ENCODE peak calls at places on chromosomes 11 and 22, in four cellular contexts. One of them, this sample, is unnamed.

GRCh38 chr22:36365020-36365411 is 22.8 kb downstream of the MYH9 start:
- DNase-seq in sigmoid colon: peak
- DNase-seq in thyroid gland: peak
- DNase-seq in fibroblast of mammary gland: peak
- DNase-seq in this sample: peak

GRCh38 chr22:43740587-43741270 is 71.4 kb downstream of the EFCAB6 start:
- DNase-seq in sigmoid colon: no peak
- DNase-seq in thyroid gland: no peak
- DNase-seq in fibroblast of mammary gland: no peak
- DNase-seq in this sample: no peak

GRCh38 chr11:27087425-27087824 is 46.8 kb downstream of the BBOX1 start:
- DNase-seq in sigmoid colon: no peak
- DNase-seq in thyroid gland: no peak
- DNase-seq in fibroblast of mammary gland: no peak
- DNase-seq in this sample: no peak

GRCh38 chr11:120526241-120526640 is 14.7 kb downstream of the GRIK4 start:
- DNase-seq in sigmoid colon: no peak
- DNase-seq in thyroid gland: no peak
- DNase-seq in fibroblast of mammary gland: no peak
- DNase-seq in this sample: no peak

GRCh38 chr11:108221981-108222685 is at the start of gene NPAT:
- DNase-seq in sigmoid colon: no peak
- DNase-seq in thyroid gland: no peak
- DNase-seq in fibroblast of mammary gland: no peak
- DNase-seq in this sample: no peak

GRCh38 chr22:31609716-31610115 is 52.3 kb downstream of the PISD start:
- DNase-seq in sigmoid colon: peak
- DNase-seq in thyroid gland: no peak
- DNase-seq in fibroblast of mammary gland: no peak
- DNase-seq in this sample: no peak

GRCh38 chr11:2287102-2287501 is 14.6 kb downstream of the C11orf21 start:
- DNase-seq in sigmoid colon: peak
- DNase-seq in thyroid gland: no peak
- DNase-seq in fibroblast of mammary gland: no peak
- DNase-seq in this sample: no peak

GRCh38 chr11:43543313-43543712 is 137.2 kb upstream of the HSD17B12 start:
- DNase-seq in sigmoid colon: no peak
- DNase-seq in thyroid gland: no peak
- DNase-seq in fibroblast of mammary gland: no peak
- DNase-seq in this sample: no peak

GRCh38 chr11:36214484-36214883 is 74.7 kb downstream of the COMMD9 start:
- DNase-seq in sigmoid colon: no peak
- DNase-seq in thyroid gland: no peak
- DNase-seq in fibroblast of mammary gland: no peak
- DNase-seq in this sample: no peak

GRCh38 chr11:72081184-72081644 is 564 bp downstream of the LRRC51 start:
- DNase-seq in sigmoid colon: no peak
- DNase-seq in thyroid gland: no peak
- DNase-seq in fibroblast of mammary gland: no peak
- DNase-seq in this sample: no peak

GRCh38 chr11:111528557-111528956 is 12.0 kb upstream of the LAYN start:
- DNase-seq in sigmoid colon: no peak
- DNase-seq in thyroid gland: no peak
- DNase-seq in fibroblast of mammary gland: no peak
- DNase-seq in this sample: peak

GRCh38 chr11:92527467-92527866 is 302.8 kb downstream of the FAT3 start:
- DNase-seq in sigmoid colon: no peak
- DNase-seq in thyroid gland: no peak
- DNase-seq in fibroblast of mammary gland: no peak
- DNase-seq in this sample: no peak

GRCh38 chr11:133814588-133814987 is 30.7 kb downstream of the SPATA19 start:
- DNase-seq in sigmoid colon: no peak
- DNase-seq in thyroid gland: no peak
- DNase-seq in fibroblast of mammary gland: no peak
- DNase-seq in this sample: no peak

GRCh38 chr11:19753451-19754041 is 40.9 kb downstream of the NAV2 start:
- DNase-seq in sigmoid colon: no peak
- DNase-seq in thyroid gland: peak
- DNase-seq in fibroblast of mammary gland: no peak
- DNase-seq in this sample: no peak

GRCh38 chr11:8209208-8209807 is 40.5 kb upstream of the RIC3 start:
- DNase-seq in sigmoid colon: no peak
- DNase-seq in thyroid gland: no peak
- DNase-seq in fibroblast of mammary gland: no peak
- DNase-seq in this sample: no peak

GRCh38 chr11:134069426-134069921 is 602 bp downstream of the JAM3 start:
- DNase-seq in sigmoid colon: no peak
- DNase-seq in thyroid gland: no peak
- DNase-seq in fibroblast of mammary gland: peak
- DNase-seq in this sample: no peak

GRCh38 chr11:102849319-102849718 is 5.9 kb upstream of the MMP3 start:
- DNase-seq in sigmoid colon: no peak
- DNase-seq in thyroid gland: no peak
- DNase-seq in fibroblast of mammary gland: peak
- DNase-seq in this sample: no peak

GRCh38 chr11:115887316-115887715 is 383.1 kb upstream of the CADM1 start:
- DNase-seq in sigmoid colon: no peak
- DNase-seq in thyroid gland: no peak
- DNase-seq in fibroblast of mammary gland: no peak
- DNase-seq in this sample: no peak

GRCh38 chr11:124896821-124897391 is 759 bp downstream of the ROBO4 start:
- DNase-seq in sigmoid colon: peak
- DNase-seq in thyroid gland: no peak
- DNase-seq in fibroblast of mammary gland: peak
- DNase-seq in this sample: no peak

GRCh38 chr11:18310800-18311340 is 11.1 kb downstream of the HPS5 start:
- DNase-seq in sigmoid colon: no peak
- DNase-seq in thyroid gland: no peak
- DNase-seq in fibroblast of mammary gland: peak
- DNase-seq in this sample: no peak

GRCh38 chr11:77311701-77312100 is 10.2 kb upstream of the GDPD4 start:
- DNase-seq in sigmoid colon: no peak
- DNase-seq in thyroid gland: no peak
- DNase-seq in fibroblast of mammary gland: no peak
- DNase-seq in this sample: no peak

GRCh38 chr11:294795-295194 is 4.5 kb downstream of the IFITM5 start:
- DNase-seq in sigmoid colon: peak
- DNase-seq in thyroid gland: no peak
- DNase-seq in fibroblast of mammary gland: no peak
- DNase-seq in this sample: no peak

GRCh38 chr11:2901854-2902783 is 16.5 kb upstream of the CDKN1C start:
- DNase-seq in sigmoid colon: peak
- DNase-seq in thyroid gland: peak
- DNase-seq in fibroblast of mammary gland: peak
- DNase-seq in this sample: peak

GRCh38 chr11:61173456-61173855 is 12.2 kb upstream of the VPS37C start:
- DNase-seq in sigmoid colon: peak
- DNase-seq in thyroid gland: no peak
- DNase-seq in fibroblast of mammary gland: peak
- DNase-seq in this sample: no peak

GRCh38 chr22:49166211-49166610 is 661.5 kb downstream of the BRD1 start:
- DNase-seq in sigmoid colon: no peak
- DNase-seq in thyroid gland: no peak
- DNase-seq in fibroblast of mammary gland: no peak
- DNase-seq in this sample: no peak

GRCh38 chr11:111329306-111330204 is 31.2 kb downstream of the POU2AF3 start:
- DNase-seq in sigmoid colon: peak
- DNase-seq in thyroid gland: peak
- DNase-seq in fibroblast of mammary gland: no peak
- DNase-seq in this sample: no peak

GRCh38 chr22:21070690-21071615 is 25.2 kb downstream of the LRRC74B start:
- DNase-seq in sigmoid colon: no peak
- DNase-seq in thyroid gland: peak
- DNase-seq in fibroblast of mammary gland: no peak
- DNase-seq in this sample: no peak

GRCh38 chr11:72189448-72190250 is 2.3 kb upstream of the FOLR1 start:
- DNase-seq in sigmoid colon: no peak
- DNase-seq in thyroid gland: no peak
- DNase-seq in fibroblast of mammary gland: no peak
- DNase-seq in this sample: no peak

GRCh38 chr11:115242982-115243381 is 261.2 kb downstream of the CADM1 start:
- DNase-seq in sigmoid colon: no peak
- DNase-seq in thyroid gland: no peak
- DNase-seq in fibroblast of mammary gland: no peak
- DNase-seq in this sample: no peak

GRCh38 chr11:117217141-117217609 is 14.7 kb downstream of the PCSK7 start:
- DNase-seq in sigmoid colon: peak
- DNase-seq in thyroid gland: no peak
- DNase-seq in fibroblast of mammary gland: peak
- DNase-seq in this sample: no peak

GRCh38 chr11:2734181-2735052 is 34.6 kb upstream of the KCNQ1OT1 start:
- DNase-seq in sigmoid colon: no peak
- DNase-seq in thyroid gland: no peak
- DNase-seq in fibroblast of mammary gland: no peak
- DNase-seq in this sample: no peak

GRCh38 chr11:62054484-62055121 is 69.2 kb upstream of the INCENP start:
- DNase-seq in sigmoid colon: peak
- DNase-seq in thyroid gland: no peak
- DNase-seq in fibroblast of mammary gland: peak
- DNase-seq in this sample: peak

GRCh38 chr11:66632952-66633351 is 5.6 kb upstream of the RBM4 start:
- DNase-seq in sigmoid colon: no peak
- DNase-seq in thyroid gland: no peak
- DNase-seq in fibroblast of mammary gland: no peak
- DNase-seq in this sample: no peak
- TF ChIP-seq CTCF in sigmoid colon: no peak
- TF ChIP-seq CTCF in thyroid gland: no peak
- TF ChIP-seq CTCF in fibroblast of mammary gland: no peak
- TF ChIP-seq CTCF in this sample: no peak

GRCh38 chr11:90639687-90640086 is 416.8 kb upstream of the CHORDC1 start:
- DNase-seq in sigmoid colon: no peak
- DNase-seq in thyroid gland: no peak
- DNase-seq in fibroblast of mammary gland: no peak
- DNase-seq in this sample: no peak
- TF ChIP-seq CTCF in sigmoid colon: no peak
- TF ChIP-seq CTCF in thyroid gland: no peak
- TF ChIP-seq CTCF in fibroblast of mammary gland: peak
- TF ChIP-seq CTCF in this sample: no peak

GRCh38 chr11:122755941-122756340 is 82.4 kb upstream of the CRTAM start:
- DNase-seq in sigmoid colon: no peak
- DNase-seq in thyroid gland: no peak
- DNase-seq in fibroblast of mammary gland: no peak
- DNase-seq in this sample: no peak

GRCh38 chr11:122755409-122755808 is 82.9 kb upstream of the CRTAM start:
- DNase-seq in sigmoid colon: no peak
- DNase-seq in thyroid gland: no peak
- DNase-seq in fibroblast of mammary gland: no peak
- DNase-seq in this sample: no peak

GRCh38 chr11:122754553-122755322 is 83.6 kb upstream of the CRTAM start:
- DNase-seq in sigmoid colon: peak
- DNase-seq in thyroid gland: no peak
- DNase-seq in fibroblast of mammary gland: no peak
- DNase-seq in this sample: peak

GRCh38 chr11:122757201-122757600 is 81.1 kb upstream of the CRTAM start:
- DNase-seq in sigmoid colon: no peak
- DNase-seq in thyroid gland: no peak
- DNase-seq in fibroblast of mammary gland: no peak
- DNase-seq in this sample: no peak

DNA sequence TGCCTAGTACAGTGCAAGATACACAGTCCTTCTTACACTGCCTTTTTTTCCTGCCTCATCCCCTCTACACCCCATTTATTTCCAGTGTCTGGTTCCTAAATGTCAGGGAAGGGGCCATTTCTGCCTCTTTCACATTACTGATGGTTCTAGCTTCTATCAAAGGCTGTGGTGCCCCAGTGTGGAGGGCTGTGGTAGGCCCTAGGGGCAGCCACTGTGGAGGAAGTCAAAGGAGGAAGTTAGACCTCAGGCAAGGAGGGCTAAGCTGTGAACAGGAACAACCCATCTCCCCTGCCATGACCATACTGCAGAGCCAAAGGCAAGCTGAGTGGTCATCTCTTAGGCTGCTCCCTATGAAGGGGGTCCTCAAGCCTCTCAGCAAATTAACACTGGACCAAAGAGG is 81.9 kb upstream of the CRTAM start:
- DNase-seq in sigmoid colon: peak
- DNase-seq in thyroid gland: no peak
- DNase-seq in fibroblast of mammary gland: no peak
- DNase-seq in this sample: peak
- TF ChIP-seq CTCF in sigmoid colon: no peak
- TF ChIP-seq CTCF in thyroid gland: no peak
- TF ChIP-seq CTCF in fibroblast of mammary gland: no peak
- TF ChIP-seq CTCF in this sample: peak

DNA sequence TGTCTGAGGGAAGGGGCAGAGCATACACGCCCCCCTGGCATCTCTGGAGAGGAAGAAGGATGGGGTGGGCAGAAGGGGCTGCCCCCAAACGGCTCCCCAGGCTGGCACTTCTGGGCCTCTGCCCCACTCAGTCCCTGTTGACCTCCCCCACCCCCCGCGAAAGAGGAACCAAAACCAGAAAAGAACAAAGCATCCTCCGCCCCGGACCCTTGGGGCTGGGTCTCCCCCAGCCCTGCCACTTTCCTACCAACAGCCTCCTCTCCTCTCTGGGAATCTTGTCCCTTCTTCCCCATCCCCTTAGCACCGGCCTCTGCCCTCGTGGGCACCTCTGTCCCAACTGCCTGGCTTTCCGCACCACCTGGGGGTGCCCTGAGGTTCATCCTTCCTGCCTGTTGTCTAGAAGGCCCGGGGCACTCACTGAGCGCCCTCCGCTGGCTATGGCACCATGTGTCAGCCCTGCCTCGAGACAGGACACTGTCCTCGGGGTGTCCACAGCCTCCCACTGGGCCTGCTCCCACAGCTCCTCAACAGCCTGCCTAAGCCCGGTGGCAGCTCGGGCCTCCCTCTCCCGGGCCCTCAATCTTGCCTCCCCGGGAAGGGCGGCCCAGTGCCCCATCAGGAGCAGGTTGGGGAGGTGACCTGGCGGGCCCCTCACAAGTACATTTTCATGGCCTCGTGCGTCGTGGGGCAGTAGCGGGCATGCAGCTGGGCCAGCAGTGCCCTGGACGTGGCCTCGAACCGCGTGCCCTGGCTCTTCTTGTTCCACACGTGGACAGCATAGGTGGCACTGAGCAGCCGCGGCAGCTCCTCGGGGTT is 28.2 kb downstream of the A4GALT start:
- DNase-seq in sigmoid colon: no peak
- DNase-seq in thyroid gland: no peak
- DNase-seq in fibroblast of mammary gland: no peak
- DNase-seq in this sample: no peak
- TF ChIP-seq CTCF in sigmoid colon: no peak
- TF ChIP-seq CTCF in thyroid gland: no peak
- TF ChIP-seq CTCF in fibroblast of mammary gland: no peak
- TF ChIP-seq CTCF in this sample: no peak